ENCODE peak calls at places on chromosomes 3 and 15, in four cellular contexts. R is HCT116, O is HepG2, Z is K562. P is an unnamed sample. For H3K9me3, the result is how much of the 10 kb centered on the place peaks cover.

GRCh38 chr15:40103124-40103858 is 5.4 kb downstream of the BMF start:
- DNase-seq in R (no peak), O (no peak), Z (no peak), P (no peak)

GRCh38 chr3:36904641-36905040 is 40.2 kb downstream of the TRANK1 start:
- DNase-seq in R (no peak), O (peak), Z (peak), P (no peak)

GRCh38 chr15:78067328-78068241 is 9.9 kb downstream of the TBC1D2B start:
- DNase-seq in R (no peak), O (no peak), Z (no peak), P (no peak)

GRCh38 chr3:69161587-69162196 is 39.3 kb upstream of the LMOD3 start:
- DNase-seq in R (peak), O (peak), Z (peak), P (peak)

GRCh38 chr3:183807329-183807728 is 18.0 kb downstream of the MAP6D1 start:
- DNase-seq in R (no peak), O (no peak), Z (no peak), P (no peak)

GRCh38 chr15:72970965-72971746 is 81.1 kb upstream of the NEO1 start:
- DNase-seq in R (no peak), O (no peak), Z (no peak), P (no peak)

GRCh38 chr15:80059786-80060489 is 462 bp downstream of the ZFAND6 start:
- DNase-seq in R (peak), O (peak), Z (peak), P (no peak)

GRCh38 chr3:129018271-129018670 is 17.2 kb downstream of the EFCC1 start:
- DNase-seq in R (no peak), O (no peak), Z (no peak), P (no peak)

GRCh38 chr3:99647081-99647480 is 8.7 kb downstream of the COL8A1 start:
- DNase-seq in R (no peak), O (no peak), Z (no peak), P (no peak)

GRCh38 chr15:96887730-96888129 is 557.2 kb downstream of the NR2F2 start:
- DNase-seq in R (no peak), O (no peak), Z (no peak), P (peak)

GRCh38 chr3:30343067-30343831 is 263.2 kb upstream of the TGFBR2 start:
- DNase-seq in R (no peak), O (no peak), Z (no peak), P (no peak)

GRCh38 chr15:63599401-63600000 is 2.3 kb downstream of the FBXL22 start:
- DNase-seq in R (no peak), O (peak), Z (no peak), P (no peak)

GRCh38 chr3:188387921-188388320 is 234.0 kb downstream of the LPP start:
- DNase-seq in R (no peak), O (no peak), Z (no peak), P (no peak)

GRCh38 chr3:10553586-10554235 is 48.3 kb upstream of the ATP2B2 start:
- DNase-seq in R (no peak), O (no peak), Z (peak), P (no peak)

GRCh38 chr15:23472678-23473077 is 25.6 kb upstream of the GOLGA6L2 start:
- DNase-seq in R (no peak), O (no peak), Z (no peak), P (no peak)

GRCh38 chr3:130276203-130276803 is 69.2 kb upstream of the COL6A5 start:
- DNase-seq in R (peak), O (peak), Z (peak), P (peak)

GRCh38 chr15:34154725-34155204 is 52.9 kb downstream of the PGBD4 start:
- DNase-seq in R (peak), O (no peak), Z (no peak), P (no peak)

GRCh38 chr15:48046813-48047483 is 73.8 kb upstream of the SLC24A5 start:
- DNase-seq in R (no peak), O (no peak), Z (no peak), P (no peak)

GRCh38 chr3:114506622-114507300 is 212.9 kb downstream of the TIGIT start:
- DNase-seq in R (no peak), O (no peak), Z (no peak), P (no peak)

GRCh38 chr3:25281041-25281842 is 146.8 kb upstream of the RARB start:
- DNase-seq in R (no peak), O (no peak), Z (no peak), P (no peak)

GRCh38 chr3:8482263-8482662 is 19.4 kb upstream of the LMCD1 start:
- DNase-seq in R (no peak), O (no peak), Z (no peak), P (no peak)

GRCh38 chr3:42803800-42804112 is 534 bp downstream of the HIGD1A start:
- DNase-seq in R (no peak), O (peak), Z (peak), P (no peak)

GRCh38 chr3:128845119-128845518 is 34.3 kb upstream of the ACAD9 start:
- DNase-seq in R (no peak), O (peak), Z (peak), P (no peak)

GRCh38 chr3:179723617-179724016 is 70.8 kb downstream of the USP13 start:
- DNase-seq in R (no peak), O (no peak), Z (no peak), P (no peak)

GRCh38 chr3:149752051-149752787 is at the start of gene COMMD2:
- DNase-seq in R (peak), O (peak), Z (peak), P (peak)

GRCh38 chr15:61314443-61314842 is 85.3 kb upstream of the RORA start:
- DNase-seq in R (no peak), O (no peak), Z (no peak), P (no peak)

GRCh38 chr3:23712656-23713559 is 92.8 kb upstream of the UBE2E1 start:
- DNase-seq in R (no peak), O (no peak), Z (no peak), P (no peak)

GRCh38 chr15:76945494-76945893 is 13.9 kb downstream of the RCN2 start:
- DNase-seq in R (no peak), O (no peak), Z (no peak), P (no peak)

GRCh38 chr3:66037986-66038369 is 740 bp downstream of the MAGI1 start:
- DNase-seq in R (no peak), O (no peak), Z (no peak), P (no peak)

GRCh38 chr3:12751548-12751947 is 7.5 kb downstream of the TMEM40 start:
- DNase-seq in R (no peak), O (peak), Z (no peak), P (no peak)

GRCh38 chr15:76954744-76955143 is 23.2 kb downstream of the RCN2 start:
- DNase-seq in R (no peak), O (no peak), Z (no peak), P (no peak)

GRCh38 chr3:167188592-167188991 is 191.5 kb downstream of the ZBBX start:
- DNase-seq in R (no peak), O (no peak), Z (no peak), P (no peak)

GRCh38 chr3:67509471-67510075 is 144.8 kb downstream of the SUCLG2 start:
- DNase-seq in R (no peak), O (no peak), Z (no peak), P (no peak)

GRCh38 chr3:377158-377561 is 180.6 kb downstream of the CHL1 start:
- DNase-seq in R (no peak), O (peak), Z (no peak), P (peak)

GRCh38 chr3:171933441-171933840 is 90.3 kb downstream of the TMEM212 start:
- DNase-seq in R (no peak), O (no peak), Z (no peak), P (no peak)

GRCh38 chr3:51585197-51585596 is 46.7 kb downstream of the RAD54L2 start:
- DNase-seq in R (no peak), O (no peak), Z (no peak), P (no peak)

GRCh38 chr15:30917013-30917412 is 13.3 kb downstream of the FAN1 start:
- DNase-seq in R (no peak), O (no peak), Z (no peak), P (no peak)

GRCh38 chr3:26422415-26422814 is 200.2 kb upstream of the LRRC3B start:
- DNase-seq in R (no peak), O (no peak), Z (no peak), P (no peak)

GRCh38 chr3:161796780-161797179 is 300.2 kb downstream of the OTOL1 start:
- DNase-seq in R (no peak), O (no peak), Z (no peak), P (no peak)

GRCh38 chr15:92627014-92627413 is 28.6 kb downstream of the FAM174B start:
- DNase-seq in R (no peak), O (no peak), Z (no peak), P (no peak)

DNA sequence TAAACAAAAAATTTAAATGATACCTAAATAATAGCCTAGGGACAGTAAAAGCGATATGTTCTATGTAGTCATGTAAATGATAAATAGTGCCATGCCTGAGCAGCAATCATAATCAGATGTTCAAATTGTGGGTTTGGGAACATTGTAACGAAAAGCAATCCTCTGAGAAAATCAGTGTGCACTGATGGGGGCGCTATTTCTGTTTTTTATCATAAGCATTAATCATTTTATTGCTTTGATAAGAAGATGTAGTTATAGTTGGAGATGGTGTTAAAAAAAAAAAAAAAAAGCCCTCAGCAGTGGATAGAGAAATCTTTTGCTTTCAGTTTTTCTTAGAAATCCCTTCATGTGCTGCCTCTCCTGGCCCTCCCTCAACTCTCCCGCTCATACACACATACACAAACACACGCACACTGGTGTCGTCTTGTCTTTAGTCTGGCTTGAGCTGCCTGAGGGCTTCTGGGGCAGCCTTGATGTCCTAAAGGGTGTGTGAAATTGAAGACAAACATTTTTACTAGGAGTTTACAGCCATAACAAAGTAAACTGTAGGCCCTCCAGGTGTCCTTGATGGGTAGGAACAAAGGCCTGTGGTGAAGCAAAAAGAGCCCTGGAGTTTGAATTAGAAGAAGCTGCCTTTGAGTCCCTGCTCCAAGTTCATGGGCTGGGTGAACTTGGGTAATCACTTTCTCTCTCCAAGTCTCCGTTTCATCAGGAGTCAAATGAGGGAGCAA is 428.1 kb downstream of the SOX2 start:
- DNase-seq in R (no peak), O (no peak), Z (no peak), P (no peak)
- TF ChIP-seq CTCF in R (no peak), O (no peak), Z (no peak), P (peak)

GRCh38 chr3:195258449-195259145 is 12.4 kb downstream of the XXYLT1 start:
- DNase-seq in R (no peak), O (peak), Z (no peak), P (no peak)

GRCh38 chr3:195259564-195260285 is 11.2 kb downstream of the XXYLT1 start:
- DNase-seq in R (peak), O (peak), Z (peak), P (no peak)

GRCh38 chr3:195261925-195262324 is 9.0 kb downstream of the XXYLT1 start:
- DNase-seq in R (no peak), O (no peak), Z (no peak), P (no peak)

GRCh38 chr3:195259146-195259563 is 11.8 kb downstream of the XXYLT1 start:
- DNase-seq in R (no peak), O (no peak), Z (peak), P (no peak)

DNA sequence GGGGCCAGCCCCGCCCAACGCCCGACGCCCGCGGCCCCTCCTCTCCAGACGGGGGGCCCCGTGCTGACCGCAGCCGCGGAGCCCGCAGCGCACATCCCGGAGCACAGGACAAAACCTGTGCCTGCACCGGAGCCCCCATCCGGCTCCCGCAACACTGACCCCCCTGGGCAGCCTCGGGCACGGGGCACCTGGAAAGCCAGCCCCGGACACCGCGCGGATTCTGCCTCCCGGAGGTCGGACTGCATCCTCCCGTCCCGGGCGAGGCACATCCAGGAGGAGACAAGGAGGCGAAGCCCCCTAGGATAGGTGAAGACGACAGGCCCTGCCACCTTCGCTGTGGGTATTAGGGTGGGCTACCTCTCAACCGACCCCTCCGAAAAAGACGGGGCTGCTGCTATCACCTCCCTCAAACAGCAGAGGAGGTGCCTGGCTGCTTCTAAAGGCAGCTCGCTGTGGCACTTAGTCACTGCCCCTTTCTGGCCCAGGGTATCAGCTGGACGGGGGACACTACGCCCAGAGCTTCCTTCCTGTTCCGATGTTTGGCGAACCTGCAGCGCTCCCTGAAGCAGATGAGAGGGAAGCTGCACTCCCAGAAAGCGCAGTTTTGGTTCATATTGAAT is 10.6 kb downstream of the XXYLT1 start:
- DNase-seq in R (no peak), O (no peak), Z (no peak), P (no peak)
- TF ChIP-seq TCF7L2 in R (no peak), O (no peak), Z (no peak), P (no peak)

GRCh38 chr3:44643024-44643423 is 5.5 kb upstream of the ZNF35 start:
- DNase-seq in R (no peak), O (no peak), Z (no peak), P (no peak)
- H3K9me3 ChIP-seq in R (under half), O (under half), Z (under half), P (half or more)

DNA sequence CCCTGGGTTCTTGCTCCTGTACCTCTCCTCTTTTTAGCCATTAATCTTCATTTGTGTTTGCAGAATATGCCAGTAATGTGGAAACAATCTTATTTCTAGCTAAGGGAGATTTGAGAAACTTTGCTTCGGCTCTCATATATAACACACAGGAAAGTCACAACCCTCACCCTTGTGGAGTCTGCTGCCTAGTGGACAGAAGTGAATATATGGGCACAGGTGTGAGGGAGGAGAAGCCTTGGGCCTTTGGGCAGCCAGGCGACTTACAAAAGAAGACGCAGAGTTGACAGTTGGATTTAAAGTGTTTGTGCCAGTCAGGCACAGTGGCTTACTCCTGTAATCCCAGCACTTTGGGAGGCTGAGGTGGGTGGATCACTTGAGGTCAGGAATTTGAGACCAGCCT is 181.8 kb upstream of the TBL1XR1 start:
- DNase-seq in R (no peak), O (peak), Z (no peak), P (no peak)
- TF ChIP-seq CTCF in R (peak), O (peak), Z (no peak), P (no peak)

GRCh38 chr15:44738340-44738984 is 2.1 kb downstream of the TRIM69 start:
- DNase-seq in R (peak), O (peak), Z (peak), P (no peak)
- TF ChIP-seq TCF7L2 in R (no peak), O (no peak), Z (no peak), P (no peak)